ENCODE peak calls at places on chromosomes 3 and 15, in eight cellular contexts. One of them, this sample, is unnamed.

GRCh38 chr3:50423543-50423942 is 64.2 kb upstream of the TMEM115 start:
- DNase-seq in A549: no peak
- DNase-seq in IMR-90: no peak
- DNase-seq in SK-N-SH: no peak
- DNase-seq in HepG2: peak; percentile 50
- DNase-seq in GM12878: no peak
- DNase-seq in K562: no peak
- DNase-seq in H1: no peak
- DNase-seq in this sample: no peak

GRCh38 chr15:68484696-68485400 is 52.9 kb upstream of the ITGA11 start:
- DNase-seq in A549: no peak
- DNase-seq in IMR-90: peak; percentile 59
- DNase-seq in SK-N-SH: no peak
- DNase-seq in HepG2: no peak
- DNase-seq in GM12878: no peak
- DNase-seq in K562: no peak
- DNase-seq in H1: no peak
- DNase-seq in this sample: no peak

GRCh38 chr3:13711911-13712650 is 163.2 kb downstream of the FBLN2 start:
- DNase-seq in A549: no peak
- DNase-seq in IMR-90: no peak
- DNase-seq in SK-N-SH: no peak
- DNase-seq in HepG2: no peak
- DNase-seq in GM12878: no peak
- DNase-seq in K562: no peak
- DNase-seq in H1: no peak
- DNase-seq in this sample: peak; percentile 1

GRCh38 chr15:71792521-71792920 is 17.8 kb upstream of the NR2E3 start:
- DNase-seq in A549: peak; percentile 46
- DNase-seq in IMR-90: peak; percentile 77
- DNase-seq in SK-N-SH: no peak
- DNase-seq in HepG2: no peak
- DNase-seq in GM12878: no peak
- DNase-seq in K562: no peak
- DNase-seq in H1: no peak
- DNase-seq in this sample: no peak

GRCh38 chr3:55282994-55283393 is 204.1 kb downstream of the WNT5A start:
- DNase-seq in A549: no peak
- DNase-seq in IMR-90: no peak
- DNase-seq in SK-N-SH: no peak
- DNase-seq in HepG2: no peak
- DNase-seq in GM12878: no peak
- DNase-seq in K562: no peak
- DNase-seq in H1: no peak
- DNase-seq in this sample: peak; percentile 53

GRCh38 chr3:99753268-99753975 is 64.2 kb upstream of the CMSS1 start:
- DNase-seq in A549: peak; percentile 54
- DNase-seq in IMR-90: peak; percentile 86
- DNase-seq in SK-N-SH: peak; percentile 39
- DNase-seq in HepG2: peak; percentile 28
- DNase-seq in GM12878: peak; percentile 40
- DNase-seq in K562: peak; percentile 44
- DNase-seq in H1: no peak
- DNase-seq in this sample: peak; percentile 25

GRCh38 chr15:70260096-70260495 is 162.4 kb upstream of the TLE3 start:
- DNase-seq in A549: no peak
- DNase-seq in IMR-90: no peak
- DNase-seq in SK-N-SH: no peak
- DNase-seq in HepG2: no peak
- DNase-seq in GM12878: no peak
- DNase-seq in K562: no peak
- DNase-seq in H1: no peak
- DNase-seq in this sample: no peak

GRCh38 chr3:50044976-50045375 is 43.7 kb upstream of the RBM5 start:
- DNase-seq in A549: no peak
- DNase-seq in IMR-90: no peak
- DNase-seq in SK-N-SH: no peak
- DNase-seq in HepG2: no peak
- DNase-seq in GM12878: no peak
- DNase-seq in K562: no peak
- DNase-seq in H1: no peak
- DNase-seq in this sample: no peak

GRCh38 chr3:120214161-120214560 is 70.9 kb downstream of the GPR156 start:
- DNase-seq in A549: no peak
- DNase-seq in IMR-90: no peak
- DNase-seq in SK-N-SH: no peak
- DNase-seq in HepG2: no peak
- DNase-seq in GM12878: no peak
- DNase-seq in K562: no peak
- DNase-seq in H1: no peak
- DNase-seq in this sample: no peak

GRCh38 chr3:98022978-98023820 is 11.9 kb downstream of the GABRR3 start:
- DNase-seq in A549: peak; percentile 79
- DNase-seq in IMR-90: peak; percentile 68
- DNase-seq in SK-N-SH: peak; percentile 42
- DNase-seq in HepG2: peak; percentile 56
- DNase-seq in GM12878: no peak
- DNase-seq in K562: peak; percentile 76
- DNase-seq in H1: peak; percentile 71
- DNase-seq in this sample: peak; percentile 93

GRCh38 chr3:39000008-39000450 is 51.7 kb downstream of the SCN11A start:
- DNase-seq in A549: peak; percentile 74
- DNase-seq in IMR-90: peak; percentile 79
- DNase-seq in SK-N-SH: peak; percentile 60
- DNase-seq in HepG2: peak; percentile 60
- DNase-seq in GM12878: peak; percentile 35
- DNase-seq in K562: peak; percentile 77
- DNase-seq in H1: no peak
- DNase-seq in this sample: no peak

GRCh38 chr3:36219398-36219797 is 160.9 kb upstream of the STAC start:
- DNase-seq in A549: no peak
- DNase-seq in IMR-90: peak; percentile 3
- DNase-seq in SK-N-SH: no peak
- DNase-seq in HepG2: no peak
- DNase-seq in GM12878: no peak
- DNase-seq in K562: no peak
- DNase-seq in H1: no peak
- DNase-seq in this sample: no peak

GRCh38 chr3:12198301-12198700 is 39.6 kb upstream of the TIMP4 start:
- DNase-seq in A549: peak; percentile 30
- DNase-seq in IMR-90: peak; percentile 82
- DNase-seq in SK-N-SH: no peak
- DNase-seq in HepG2: no peak
- DNase-seq in GM12878: no peak
- DNase-seq in K562: no peak
- DNase-seq in H1: no peak
- DNase-seq in this sample: no peak

GRCh38 chr15:58387130-58387529 is 44.7 kb upstream of the LIPC start:
- DNase-seq in A549: no peak
- DNase-seq in IMR-90: peak; percentile 84
- DNase-seq in SK-N-SH: no peak
- DNase-seq in HepG2: no peak
- DNase-seq in GM12878: no peak
- DNase-seq in K562: no peak
- DNase-seq in H1: no peak
- DNase-seq in this sample: no peak

GRCh38 chr15:68821898-68822380 is 1.2 kb upstream of the ANP32A start:
- DNase-seq in A549: peak; percentile 31
- DNase-seq in IMR-90: no peak
- DNase-seq in SK-N-SH: no peak
- DNase-seq in HepG2: peak; percentile 69
- DNase-seq in GM12878: no peak
- DNase-seq in K562: peak; percentile 31
- DNase-seq in H1: no peak
- DNase-seq in this sample: no peak

GRCh38 chr15:99556010-99556409 is 9.8 kb upstream of the MEF2A start:
- DNase-seq in A549: no peak
- DNase-seq in IMR-90: no peak
- DNase-seq in SK-N-SH: peak; percentile 21
- DNase-seq in HepG2: no peak
- DNase-seq in GM12878: no peak
- DNase-seq in K562: no peak
- DNase-seq in H1: no peak
- DNase-seq in this sample: no peak

GRCh38 chr3:140441006-140441405 is 236.9 kb upstream of the TRIM42 start:
- DNase-seq in A549: peak; percentile 11
- DNase-seq in IMR-90: peak; percentile 15
- DNase-seq in SK-N-SH: no peak
- DNase-seq in HepG2: no peak
- DNase-seq in GM12878: no peak
- DNase-seq in K562: no peak
- DNase-seq in H1: no peak
- DNase-seq in this sample: no peak

GRCh38 chr3:8328971-8329370 is 172.7 kb upstream of the LMCD1 start:
- DNase-seq in A549: no peak
- DNase-seq in IMR-90: no peak
- DNase-seq in SK-N-SH: peak; percentile 53
- DNase-seq in HepG2: no peak
- DNase-seq in GM12878: no peak
- DNase-seq in K562: no peak
- DNase-seq in H1: no peak
- DNase-seq in this sample: no peak

GRCh38 chr3:174408310-174408709 is 450.8 kb upstream of the NAALADL2 start:
- DNase-seq in A549: peak; percentile 15
- DNase-seq in IMR-90: peak; percentile 58
- DNase-seq in SK-N-SH: no peak
- DNase-seq in HepG2: no peak
- DNase-seq in GM12878: no peak
- DNase-seq in K562: no peak
- DNase-seq in H1: no peak
- DNase-seq in this sample: no peak

GRCh38 chr3:182973047-182973446 is 7.3 kb downstream of the DCUN1D1 start:
- DNase-seq in A549: no peak
- DNase-seq in IMR-90: peak; percentile 47
- DNase-seq in SK-N-SH: no peak
- DNase-seq in HepG2: no peak
- DNase-seq in GM12878: no peak
- DNase-seq in K562: no peak
- DNase-seq in H1: no peak
- DNase-seq in this sample: no peak

GRCh38 chr3:100331660-100332059 is 2.9 kb upstream of the NIT2 start:
- DNase-seq in A549: no peak
- DNase-seq in IMR-90: no peak
- DNase-seq in SK-N-SH: no peak
- DNase-seq in HepG2: no peak
- DNase-seq in GM12878: no peak
- DNase-seq in K562: no peak
- DNase-seq in H1: no peak
- DNase-seq in this sample: no peak

GRCh38 chr3:58079773-58080172 is 71.6 kb downstream of the FLNB start:
- DNase-seq in A549: no peak
- DNase-seq in IMR-90: no peak
- DNase-seq in SK-N-SH: no peak
- DNase-seq in HepG2: no peak
- DNase-seq in GM12878: no peak
- DNase-seq in K562: no peak
- DNase-seq in H1: no peak
- DNase-seq in this sample: no peak

GRCh38 chr3:85801955-85802354 is 843.2 kb downstream of the CADM2 start:
- DNase-seq in A549: peak; percentile 39
- DNase-seq in IMR-90: no peak
- DNase-seq in SK-N-SH: peak; percentile 11
- DNase-seq in HepG2: peak; percentile 20
- DNase-seq in GM12878: no peak
- DNase-seq in K562: peak; percentile 1
- DNase-seq in H1: no peak
- DNase-seq in this sample: peak; percentile 31

GRCh38 chr15:62142736-62143135 is 22.3 kb downstream of the C2CD4B start:
- DNase-seq in A549: no peak
- DNase-seq in IMR-90: no peak
- DNase-seq in SK-N-SH: no peak
- DNase-seq in HepG2: no peak
- DNase-seq in GM12878: no peak
- DNase-seq in K562: no peak
- DNase-seq in H1: no peak
- DNase-seq in this sample: no peak
- TF ChIP-seq USF2 in A549: no peak
- TF ChIP-seq USF2 in IMR-90: no peak
- TF ChIP-seq USF2 in SK-N-SH: no peak
- TF ChIP-seq USF2 in HepG2: no peak
- TF ChIP-seq USF2 in GM12878: no peak
- TF ChIP-seq USF2 in K562: no peak
- TF ChIP-seq USF2 in H1: no peak
- TF ChIP-seq USF2 in this sample: no peak

DNA sequence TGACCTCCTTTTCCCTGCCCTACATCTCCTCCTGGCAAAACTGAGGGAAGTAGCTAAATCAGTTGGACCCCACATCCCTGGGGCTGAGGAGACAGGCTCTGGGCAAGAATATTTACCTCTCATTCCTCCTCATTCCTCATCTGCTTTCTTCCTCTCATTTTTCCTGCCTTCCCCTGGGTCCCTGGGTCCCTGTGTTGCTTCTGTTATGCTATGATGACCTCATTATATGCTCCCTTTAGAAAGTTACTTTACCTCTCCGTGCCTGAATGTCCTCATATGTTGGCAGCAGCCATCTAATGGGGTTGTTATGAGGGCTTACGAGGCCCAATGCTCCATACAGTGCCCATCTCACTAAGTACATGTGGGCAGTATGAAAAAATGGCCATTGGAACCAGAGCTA is 1.2 kb upstream of the SHC4 start:
- DNase-seq in A549: no peak
- DNase-seq in IMR-90: no peak
- DNase-seq in SK-N-SH: no peak
- DNase-seq in HepG2: no peak
- DNase-seq in GM12878: no peak
- DNase-seq in K562: no peak
- DNase-seq in H1: no peak
- DNase-seq in this sample: no peak
- TF ChIP-seq USF2 in A549: no peak
- TF ChIP-seq USF2 in IMR-90: no peak
- TF ChIP-seq USF2 in SK-N-SH: no peak
- TF ChIP-seq USF2 in HepG2: no peak
- TF ChIP-seq USF2 in GM12878: no peak
- TF ChIP-seq USF2 in K562: no peak
- TF ChIP-seq USF2 in H1: no peak
- TF ChIP-seq USF2 in this sample: no peak

GRCh38 chr3:158434412-158435038 is 136.5 kb upstream of the MLF1 start:
- DNase-seq in A549: peak; percentile 72
- DNase-seq in IMR-90: peak; percentile 60
- DNase-seq in SK-N-SH: peak; percentile 17
- DNase-seq in HepG2: peak; percentile 78
- DNase-seq in GM12878: peak; percentile 40
- DNase-seq in K562: peak; percentile 80
- DNase-seq in H1: peak; percentile 21
- DNase-seq in this sample: peak; percentile 53
- TF ChIP-seq USF2 in A549: no peak
- TF ChIP-seq USF2 in IMR-90: no peak
- TF ChIP-seq USF2 in SK-N-SH: no peak
- TF ChIP-seq USF2 in HepG2: no peak
- TF ChIP-seq USF2 in GM12878: no peak
- TF ChIP-seq USF2 in K562: no peak
- TF ChIP-seq USF2 in H1: no peak
- TF ChIP-seq USF2 in this sample: no peak

DNA sequence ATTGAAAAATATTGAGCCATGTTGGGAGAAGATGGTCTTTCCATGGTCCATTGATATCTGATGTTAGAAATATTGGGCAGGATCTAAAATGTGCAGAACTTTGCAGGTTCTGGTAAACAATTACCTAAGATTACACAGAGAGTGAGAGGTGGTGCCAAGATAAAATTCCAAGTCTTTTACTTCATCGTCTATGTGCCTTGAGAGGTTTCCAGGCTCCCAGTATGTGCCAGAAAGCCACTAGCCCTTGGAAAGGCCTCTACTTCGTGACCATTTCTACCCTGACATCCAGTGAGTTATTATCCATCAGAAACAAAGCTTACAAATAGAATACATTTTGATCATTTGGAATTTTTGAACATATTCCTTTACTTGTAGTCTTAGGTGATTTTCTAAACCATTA is 27.6 kb downstream of the CD200 start:
- DNase-seq in A549: no peak
- DNase-seq in IMR-90: peak; percentile 40
- DNase-seq in SK-N-SH: no peak
- DNase-seq in HepG2: no peak
- DNase-seq in GM12878: no peak
- DNase-seq in K562: no peak
- DNase-seq in H1: no peak
- DNase-seq in this sample: no peak
- TF ChIP-seq USF2 in A549: no peak
- TF ChIP-seq USF2 in IMR-90: no peak
- TF ChIP-seq USF2 in SK-N-SH: no peak
- TF ChIP-seq USF2 in HepG2: no peak
- TF ChIP-seq USF2 in GM12878: no peak
- TF ChIP-seq USF2 in K562: no peak
- TF ChIP-seq USF2 in H1: no peak
- TF ChIP-seq USF2 in this sample: no peak